ENCODE peak calls at places on chromosome 16, in eight cellular contexts. L is germinal center, H is mesothelial cell of epicardium, E is activated B cell treated with CpG ODN at 0.5 μM for 24 hours, U is A549, M is NAMALWA, N is left kidney, O is GM04504. J is an unnamed sample.

GRCh38 chr16:88454315-88455057 is 1.4 kb downstream of the ZFPM1 start:
- DNase-seq in M (peak; percentile 55), U (peak; percentile 60), L (peak; percentile 48), N (peak; percentile 73), E (peak; percentile 50), O (no peak), H (no peak), J (no peak)

GRCh38 chr16:81480856-81481821 is 36.5 kb downstream of the CMIP start:
- DNase-seq in N (peak; percentile 54), L (peak; percentile 85), M (peak; percentile 91), E (peak; percentile 58), U (no peak), H (no peak), O (no peak), J (no peak)

GRCh38 chr16:83935005-83935857 is 17.8 kb upstream of the OSGIN1 start:
- DNase-seq in M (no peak), N (no peak), H (no peak), U (no peak), O (no peak), E (no peak), L (no peak), J (no peak)

GRCh38 chr16:84606081-84606875 is 11.6 kb downstream of the COTL1 start:
- DNase-seq in E (no peak), N (no peak), L (no peak), U (no peak), O (no peak), M (no peak), H (no peak), J (no peak)

GRCh38 chr16:86388976-86389375 is 121.4 kb upstream of the FOXF1 start:
- DNase-seq in M (no peak), U (no peak), O (no peak), E (no peak), L (no peak), H (no peak), N (no peak), J (no peak)

GRCh38 chr16:49755291-49755611 is 100.7 kb downstream of the ZNF423 start:
- DNase-seq in U (peak; percentile 62), N (peak; percentile 83), L (no peak), E (no peak), H (no peak), O (peak; percentile 7), M (no peak), J (no peak)

GRCh38 chr16:4052801-4053662 is 63.2 kb downstream of the ADCY9 start:
- DNase-seq in E (no peak), N (peak; percentile 16), L (no peak), O (peak; percentile 72), H (no peak), M (no peak), U (no peak), J (peak; percentile 62)

GRCh38 chr16:53745126-53745525 is 41.2 kb downstream of the FTO start:
- DNase-seq in U (no peak), N (no peak), M (no peak), L (no peak), H (no peak), E (no peak), O (peak; percentile 70), J (no peak)

GRCh38 chr16:84683691-84684591 is 15.9 kb upstream of the USP10 start:
- DNase-seq in H (no peak), U (no peak), O (no peak), N (no peak), L (no peak), M (no peak), E (no peak), J (no peak)

GRCh38 chr16:50497592-50497991 is 50.6 kb upstream of the NKD1 start:
- DNase-seq in L (no peak), N (no peak), E (no peak), M (no peak), U (no peak), H (no peak), O (no peak), J (peak; percentile 4)

GRCh38 chr16:66846266-66846665 is 2.1 kb downstream of the CA7 start:
- DNase-seq in L (no peak), E (no peak), H (no peak), U (no peak), M (peak; percentile 40), N (no peak), O (no peak), J (peak; percentile 27)

GRCh38 chr16:5020551-5020950 is 13.2 kb downstream of the NAGPA start:
- DNase-seq in H (no peak), N (no peak), E (no peak), L (no peak), M (no peak), O (no peak), U (no peak), J (no peak)

GRCh38 chr16:75296606-75297005 is 45.2 kb upstream of the BCAR1 start:
- DNase-seq in U (no peak), M (no peak), O (no peak), N (no peak), E (no peak), H (no peak), L (no peak), J (no peak)

GRCh38 chr16:10584956-10585561 is 4.7 kb upstream of the EMP2 start:
- DNase-seq in N (no peak), M (no peak), L (no peak), H (no peak), O (peak; percentile 44), U (no peak), E (no peak), J (no peak)

GRCh38 chr16:87382023-87382785 is 1.4 kb downstream of the FBXO31 start:
- DNase-seq in E (no peak), H (no peak), N (peak; percentile 75), U (no peak), O (no peak), M (no peak), L (no peak), J (no peak)

GRCh38 chr16:57997528-57998265 is 2.8 kb downstream of the ZNF319 start:
- DNase-seq in E (no peak), M (no peak), O (no peak), H (no peak), N (no peak), U (no peak), L (no peak), J (no peak)

GRCh38 chr16:1331712-1332617 is 1.5 kb upstream of the BAIAP3 start:
- DNase-seq in N (peak; percentile 97), O (no peak), M (peak; percentile 98), E (peak; percentile 59), U (peak; percentile 94), H (no peak), L (peak; percentile 89), J (peak; percentile 83)

GRCh38 chr16:22369221-22369811 is 5.1 kb downstream of the CDR2 start:
- DNase-seq in N (peak; percentile 63), M (peak; percentile 76), E (no peak), L (no peak), H (no peak), U (no peak), O (no peak), J (no peak)

GRCh38 chr16:20735504-20735903 is 6.1 kb downstream of the THUMPD1 start:
- DNase-seq in N (no peak), M (no peak), E (no peak), O (no peak), L (no peak), U (no peak), H (no peak), J (no peak)